ENCODE peak calls at places on chromosome 9, in seven cellular contexts. L is kidney, K is colonic mucosa, G is H1, P is IMR-90, J is HepG2, W is MM.1S. F is an unnamed sample.

GRCh38 chr9:113428062-113428600 is 17.6 kb downstream of the C9orf43 start:
- DNase-seq in L (no peak), K (no peak), G (no peak), P (no peak), J (no peak), W (no peak), F (no peak)

GRCh38 chr9:113658565-113658935 is 195.0 kb downstream of the RGS3 start:
- DNase-seq in L (no peak), K (no peak), G (no peak), P (no peak), J (no peak), W (no peak), F (no peak)

GRCh38 chr9:98980291-98980690 is 36.6 kb downstream of the COL15A1 start:
- DNase-seq in L (no peak), K (no peak), G (no peak), P (no peak), J (no peak), W (no peak), F (no peak)

GRCh38 chr9:16197578-16198370 is 644.9 kb downstream of the CCDC171 start:
- DNase-seq in L (no peak), K (no peak), G (no peak), P (peak; percentile 44), J (no peak), W (no peak), F (peak; percentile 24)

GRCh38 chr9:92561374-92562329 is 25.9 kb upstream of the ECM2 start:
- DNase-seq in L (no peak), K (no peak), G (no peak), P (peak; percentile 74), J (no peak), W (no peak), F (no peak)

GRCh38 chr9:120110520-120110919 is 469.4 kb downstream of the CDK5RAP2 start:
- DNase-seq in L (no peak), K (no peak), G (no peak), P (no peak), J (no peak), W (no peak), F (no peak)

GRCh38 chr9:77544491-77545000 is 103.6 kb downstream of the GNA14 start:
- DNase-seq in L (no peak), K (no peak), G (no peak), P (no peak), J (no peak), W (no peak), F (no peak)

GRCh38 chr9:92425578-92425977 is 1.3 kb upstream of the OMD start:
- DNase-seq in L (no peak), K (no peak), G (no peak), P (peak; percentile 65), J (no peak), W (no peak), F (no peak)

GRCh38 chr9:8651830-8652229 is 852.3 kb upstream of the DMAC1 start:
- DNase-seq in L (no peak), K (no peak), G (no peak), P (no peak), J (no peak), W (no peak), F (no peak)

GRCh38 chr9:85716031-85716877 is 25.5 kb downstream of the AGTPBP1 start:
- DNase-seq in L (no peak), K (no peak), G (no peak), P (no peak), J (no peak), W (no peak), F (no peak)

GRCh38 chr9:112048924-112049785 is 125.9 kb downstream of the SUSD1 start:
- DNase-seq in L (no peak), K (peak; percentile 75), G (no peak), P (peak; percentile 88), J (no peak), W (no peak), F (peak; percentile 13)

GRCh38 chr9:137046094-137046787 is at the start of gene NPDC1:
- DNase-seq in L (peak; percentile 91), K (peak; percentile 89), G (peak; percentile 99), P (peak; percentile 61), J (peak; percentile 71), W (peak; percentile 88), F (peak; percentile 98)

GRCh38 chr9:131554865-131555351 is 9.6 kb downstream of the PRRT1B start:
- DNase-seq in L (no peak), K (no peak), G (peak; percentile 60), P (no peak), J (no peak), W (no peak), F (peak; percentile 67)

DNA sequence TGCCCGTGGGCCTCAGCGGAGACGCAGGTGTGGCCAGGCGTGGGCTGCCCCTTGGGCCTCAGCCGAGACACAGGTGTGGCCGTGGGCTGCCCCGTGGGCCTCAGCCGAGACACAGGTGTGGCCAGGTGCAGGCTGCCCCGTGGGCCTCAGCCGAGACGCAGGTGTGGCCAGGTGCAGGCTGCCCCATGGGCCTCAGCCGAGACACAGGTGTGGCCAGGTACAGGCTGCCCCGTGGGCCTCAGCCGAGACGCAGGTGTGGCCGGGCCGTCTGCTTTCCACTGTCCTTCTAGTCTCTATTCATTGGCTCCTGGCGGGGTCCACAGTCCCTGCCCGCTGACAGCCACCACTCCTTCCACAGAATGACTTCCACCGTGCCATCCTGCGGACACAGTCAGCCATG is 56.1 kb downstream of the KCNT1 start:
- DNase-seq in L (no peak), K (no peak), G (no peak), P (no peak), J (no peak), W (no peak), F (no peak)
- H3K9ac ChIP-seq in L (no peak overlapping the region), K (no peak overlapping the region), G (no peak overlapping the region), P (no peak overlapping the region), J (no peak overlapping the region), W (no peak overlapping the region), F (no peak overlapping the region)

GRCh38 chr9:101415578-101415977 is 16.9 kb downstream of the ZNF189 start:
- DNase-seq in L (no peak), K (no peak), G (no peak), P (no peak), J (no peak), W (no peak), F (no peak)
- H3K9me3 ChIP-seq in L (peaks cover 12% of the 10 kb centered on the region), K (peaks cover 6% of the 10 kb centered on the region), G (peaks cover 9% of the 10 kb centered on the region), P (peaks cover 24% of the 10 kb centered on the region), J (no peaks in the 10 kb centered on the region), W (no peaks in the 10 kb centered on the region), F (peaks cover 29% of the 10 kb centered on the region)

DNA sequence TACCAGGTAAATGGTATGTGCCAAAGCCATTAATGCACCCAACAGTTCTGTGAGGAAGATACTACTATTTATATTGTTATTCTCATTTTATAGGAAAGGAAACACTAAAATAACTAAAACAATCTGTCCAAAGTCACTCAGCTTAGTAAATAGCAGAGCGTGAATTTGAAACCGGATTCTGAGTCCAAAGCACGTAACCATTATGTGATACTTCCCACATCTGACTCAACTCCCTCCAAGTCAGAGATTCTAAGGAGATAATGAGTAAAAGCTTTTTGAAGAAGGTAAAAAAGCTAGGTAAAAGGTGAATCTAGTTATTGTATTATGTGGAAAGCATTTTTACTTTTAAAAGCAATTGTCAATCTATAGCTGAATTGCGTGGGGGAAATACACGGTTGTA is 208.9 kb downstream of the PBX3 start:
- DNase-seq in L (no peak), K (no peak), G (no peak), P (no peak), J (no peak), W (no peak), F (no peak)
- H3K4me1 ChIP-seq in L (no peaks in the 10 kb centered on the region), K (no peaks in the 10 kb centered on the region), G (peaks cover 11% of the 10 kb centered on the region), P (no peaks in the 10 kb centered on the region), J (peaks cover 33% of the 10 kb centered on the region), W (no peaks in the 10 kb centered on the region), F (peaks cover 3% of the 10 kb centered on the region)

DNA sequence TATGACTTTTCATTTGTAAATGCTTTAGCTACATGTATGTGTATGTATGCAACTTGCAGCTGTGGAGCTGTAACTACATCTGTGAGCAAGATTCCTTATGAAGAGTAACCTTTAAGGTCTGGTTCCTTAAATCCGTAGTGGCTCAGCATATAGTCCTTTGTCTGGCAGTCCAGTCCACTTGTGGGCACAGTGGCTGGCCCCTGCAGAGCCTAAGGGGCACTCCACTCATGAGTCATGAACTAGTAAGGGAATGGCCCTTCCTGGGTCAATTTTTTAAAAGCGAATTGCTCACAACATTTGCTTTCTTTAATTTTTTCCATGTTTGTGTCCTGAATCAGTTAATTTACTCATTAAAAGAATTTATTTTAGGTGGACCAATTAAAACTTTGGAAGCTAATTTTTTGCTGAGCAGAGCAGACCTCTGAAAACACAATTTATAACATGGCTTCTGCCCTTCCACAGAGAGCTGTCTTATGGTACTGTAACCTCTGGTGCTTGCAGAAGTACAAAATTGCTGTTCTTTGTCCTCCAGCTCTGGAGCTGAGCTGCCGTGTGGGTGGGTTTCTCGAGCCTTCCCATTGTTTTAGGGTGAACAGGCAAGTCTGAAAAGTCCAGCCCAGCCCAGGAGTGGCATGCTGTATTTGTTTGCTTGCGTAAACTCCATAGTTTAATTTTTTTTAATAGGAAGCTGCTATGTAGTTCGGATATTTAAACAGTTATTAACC is 110.1 kb downstream of the MVB12B start:
- DNase-seq in L (no peak), K (no peak), G (no peak), P (peak; percentile 22), J (no peak), W (no peak), F (no peak)
- H3K9ac ChIP-seq in L (no peak overlapping the region), K (no peak overlapping the region), G (no peak overlapping the region), P (no peak overlapping the region), J (no peak overlapping the region), W (no peak overlapping the region), F (no peak overlapping the region)

GRCh38 chr9:65432051-65432450 is 147.0 kb upstream of the FOXD4L5 start:
- DNase-seq in L (no peak), K (no peak), G (no peak), P (no peak), J (no peak), W (no peak), F (no peak)
- H3K9me3 ChIP-seq in L (no peaks in the 10 kb centered on the region), K (no peaks in the 10 kb centered on the region), G (peaks cover 85% of the 10 kb centered on the region), P (peaks cover 17% of the 10 kb centered on the region), J (no peaks in the 10 kb centered on the region), W (no peaks in the 10 kb centered on the region), F (peaks cover 56% of the 10 kb centered on the region)

GRCh38 chr9:95015569-95015968 is 289.1 kb downstream of the AOPEP start:
- DNase-seq in L (no peak), K (no peak), G (no peak), P (no peak), J (no peak), W (no peak), F (no peak)
- H3K4me1 ChIP-seq in L (peaks cover 12% of the 10 kb centered on the region), K (no peaks in the 10 kb centered on the region), G (no peaks in the 10 kb centered on the region), P (peaks cover 30% of the 10 kb centered on the region), J (peaks cover 80% of the 10 kb centered on the region), W (no peaks in the 10 kb centered on the region), F (no peaks in the 10 kb centered on the region)

DNA sequence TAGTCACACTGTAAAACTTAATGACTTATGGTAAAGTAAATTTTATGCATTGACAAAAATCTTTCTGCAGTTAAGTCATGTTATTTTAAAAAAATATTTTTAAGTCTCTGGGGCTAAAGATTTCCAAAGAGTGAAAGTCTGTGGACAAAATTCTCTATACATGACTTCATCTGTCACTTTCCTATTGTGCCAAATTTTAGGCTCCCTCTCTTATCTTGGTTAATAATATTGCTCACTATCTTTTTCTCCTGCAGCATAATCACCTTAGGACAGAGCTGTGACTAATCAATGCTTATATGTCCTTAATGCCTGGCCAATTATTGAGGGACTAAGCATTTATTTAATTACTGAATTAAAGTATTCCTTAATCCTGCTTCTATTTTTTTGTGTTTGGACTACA is 15.2 kb downstream of the LURAP1L start:
- DNase-seq in L (no peak), K (no peak), G (no peak), P (no peak), J (no peak), W (no peak), F (no peak)
- H3K9ac ChIP-seq in L (no peak overlapping the region), K (no peak overlapping the region), G (no peak overlapping the region), P (no peak overlapping the region), J (no peak overlapping the region), W (no peak overlapping the region), F (no peak overlapping the region)